ENCODE peak calls at places on chromosome 21, in ten cellular contexts. W is fibroblast of lung, M is PC-3, L is H1, D is GM23248, O is neural progenitor cell, K is H9, N is keratinocyte, U is OCI-LY7, P is SK-N-SH. C is an unnamed sample. For H4K20me1, the result is how much of the 10 kb centered on the place peaks cover.

GRCh38 chr21:31566061-31566460 is 93.4 kb upstream of the SOD1 start:
- DNase-seq in W (no peak), M (peak), L (no peak), D (peak), O (no peak), K (no peak), N (no peak), U (peak), P (no peak), C (no peak)

GRCh38 chr21:10641107-10641506 is 119.7 kb downstream of the TPTE start:
- DNase-seq in W (no peak), M (no peak), L (no peak), D (no peak), O (no peak), K (no peak), N (no peak), U (no peak), P (no peak), C (no peak)

GRCh38 chr21:21439761-21440160 is 441.6 kb downstream of the NCAM2 start:
- DNase-seq in W (peak), M (peak), L (no peak), D (no peak), O (no peak), K (no peak), N (no peak), U (no peak), P (no peak), C (no peak)

GRCh38 chr21:42518216-42518615 is 4.6 kb downstream of the SLC37A1 start:
- DNase-seq in W (peak), M (peak), L (no peak), D (peak), O (no peak), K (no peak), N (no peak), U (no peak), P (no peak), C (peak)

GRCh38 chr21:17679002-17679600 is 66.4 kb upstream of the BTG3 start:
- DNase-seq in W (peak), M (peak), L (no peak), D (peak), O (peak), K (no peak), N (peak), U (peak), P (peak), C (no peak)

GRCh38 chr21:27953328-27954045 is 986.6 kb upstream of the ADAMTS5 start:
- DNase-seq in W (peak), M (peak), L (no peak), D (no peak), O (no peak), K (no peak), N (no peak), U (no peak), P (no peak), C (no peak)

GRCh38 chr21:42313501-42313969 is 1.7 kb downstream of the TFF3 start:
- DNase-seq in W (no peak), M (no peak), L (peak), D (no peak), O (peak), K (peak), N (no peak), U (no peak), P (no peak), C (no peak)

GRCh38 chr21:25759573-25759972 is 24.8 kb downstream of the GABPA start:
- DNase-seq in W (no peak), M (no peak), L (no peak), D (peak), O (no peak), K (no peak), N (no peak), U (no peak), P (no peak), C (no peak)

GRCh38 chr21:16570196-16570595 is 840.4 kb downstream of the USP25 start:
- DNase-seq in W (peak), M (no peak), L (no peak), D (no peak), O (no peak), K (no peak), N (no peak), U (no peak), P (no peak), C (no peak)

GRCh38 chr21:32477424-32477745 is 64.9 kb downstream of the EVA1C start:
- DNase-seq in W (no peak), M (no peak), L (no peak), D (no peak), O (no peak), K (no peak), N (no peak), U (no peak), P (no peak), C (no peak)

GRCh38 chr21:19011448-19011847 is 607.9 kb upstream of the TMPRSS15 start:
- DNase-seq in W (no peak), M (no peak), L (no peak), D (no peak), O (no peak), K (no peak), N (no peak), U (no peak), P (no peak), C (no peak)

GRCh38 chr21:25563399-25564116 is 43.7 kb downstream of the MRPL39 start:
- DNase-seq in W (peak), M (no peak), L (no peak), D (peak), O (no peak), K (no peak), N (no peak), U (no peak), P (no peak), C (no peak)

GRCh38 chr21:17622018-17622417 is 9.3 kb upstream of the BTG3 start:
- DNase-seq in W (no peak), M (no peak), L (no peak), D (no peak), O (no peak), K (no peak), N (no peak), U (no peak), P (no peak), C (no peak)

GRCh38 chr21:17427831-17428483 is 84.9 kb upstream of the CXADR start:
- DNase-seq in W (no peak), M (no peak), L (no peak), D (no peak), O (no peak), K (no peak), N (no peak), U (peak), P (no peak), C (no peak)

GRCh38 chr21:25329227-25329626 is 278.1 kb downstream of the MRPL39 start:
- DNase-seq in W (peak), M (peak), L (no peak), D (peak), O (no peak), K (no peak), N (peak), U (no peak), P (no peak), C (no peak)

GRCh38 chr21:41360072-41360821 is 1.6 kb upstream of the MX2 start:
- DNase-seq in W (peak), M (peak), L (no peak), D (peak), O (peak), K (peak), N (no peak), U (peak), P (no peak), C (no peak)

GRCh38 chr21:41481191-41481590 is 26.8 kb downstream of the TMPRSS2 start:
- DNase-seq in W (peak), M (no peak), L (no peak), D (peak), O (no peak), K (no peak), N (no peak), U (no peak), P (no peak), C (no peak)

GRCh38 chr21:26686278-26686677 is 113.2 kb upstream of the CYYR1 start:
- DNase-seq in W (no peak), M (peak), L (no peak), D (peak), O (no peak), K (peak), N (no peak), U (peak), P (peak), C (peak)

GRCh38 chr21:42564561-42564971 is 50.9 kb downstream of the SLC37A1 start:
- DNase-seq in W (no peak), M (no peak), L (no peak), D (no peak), O (no peak), K (no peak), N (no peak), U (no peak), P (no peak), C (no peak)

GRCh38 chr21:20315044-20315443 is 683.2 kb upstream of the NCAM2 start:
- DNase-seq in W (no peak), M (no peak), L (no peak), D (no peak), O (no peak), K (no peak), N (no peak), U (no peak), P (no peak), C (no peak)

GRCh38 chr21:40689241-40689640 is 157.7 kb downstream of the DSCAM start:
- DNase-seq in W (no peak), M (no peak), L (no peak), D (no peak), O (no peak), K (no peak), N (no peak), U (no peak), P (no peak), C (no peak)

GRCh38 chr21:16942703-16943102 is 570.1 kb upstream of the CXADR start:
- DNase-seq in W (peak), M (peak), L (peak), D (peak), O (peak), K (peak), N (no peak), U (no peak), P (peak), C (no peak)

GRCh38 chr21:40053007-40053406 is 185.8 kb downstream of the PCP4 start:
- DNase-seq in W (peak), M (no peak), L (no peak), D (no peak), O (no peak), K (no peak), N (no peak), U (no peak), P (peak), C (no peak)

GRCh38 chr21:23152130-23152529 is 2153.9 kb downstream of the NCAM2 start:
- DNase-seq in W (no peak), M (no peak), L (no peak), D (no peak), O (no peak), K (no peak), N (no peak), U (no peak), P (peak), C (no peak)

GRCh38 chr21:27831821-27832569 is 865.1 kb upstream of the ADAMTS5 start:
- DNase-seq in W (peak), M (no peak), L (no peak), D (peak), O (no peak), K (no peak), N (no peak), U (no peak), P (no peak), C (no peak)

GRCh38 chr21:41086551-41086950 is 81.4 kb upstream of the BACE2 start:
- DNase-seq in W (no peak), M (no peak), L (no peak), D (no peak), O (peak), K (no peak), N (no peak), U (no peak), P (peak), C (no peak)

GRCh38 chr21:28156590-28156989 is 836.1 kb downstream of the LTN1 start:
- DNase-seq in W (no peak), M (peak), L (no peak), D (no peak), O (no peak), K (no peak), N (no peak), U (no peak), P (no peak), C (no peak)

GRCh38 chr21:36323032-36323431 is 3.0 kb downstream of the MORC3 start:
- DNase-seq in W (no peak), M (peak), L (no peak), D (peak), O (no peak), K (no peak), N (no peak), U (no peak), P (no peak), C (no peak)

GRCh38 chr21:37414292-37415253 is 48.0 kb downstream of the DYRK1A start:
- DNase-seq in W (no peak), M (no peak), L (no peak), D (no peak), O (no peak), K (no peak), N (no peak), U (no peak), P (no peak), C (no peak)

GRCh38 chr21:42365770-42366169 is 565 bp downstream of the TFF1 start:
- DNase-seq in W (no peak), M (no peak), L (no peak), D (no peak), O (no peak), K (no peak), N (no peak), U (no peak), P (no peak), C (no peak)

GRCh38 chr21:33544451-33544850 is 1.6 kb downstream of the SON start:
- DNase-seq in W (no peak), M (no peak), L (no peak), D (peak), O (no peak), K (no peak), N (no peak), U (no peak), P (no peak), C (no peak)

GRCh38 chr21:33542640-33543504 is at the start of gene SON:
- DNase-seq in W (peak), M (peak), L (peak), D (peak), O (peak), K (peak), N (peak), U (peak), P (peak), C (peak)

GRCh38 chr21:33541756-33542639 is at the start of gene GART:
- DNase-seq in W (peak), M (peak), L (peak), D (peak), O (peak), K (peak), N (no peak), U (peak), P (peak), C (peak)

GRCh38 chr21:33541105-33541711 is 709 bp downstream of the GART start:
- DNase-seq in W (peak), M (peak), L (no peak), D (peak), O (peak), K (no peak), N (no peak), U (peak), P (no peak), C (peak)

GRCh38 chr21:33543505-33544129 is 779 bp downstream of the SON start:
- DNase-seq in W (no peak), M (peak), L (no peak), D (peak), O (peak), K (peak), N (no peak), U (peak), P (no peak), C (no peak)
- H4K20me1 ChIP-seq in W (under half), M (half or more), L (under half), D (under half), O (half or more), K (under half), N (under half), U (under half), P (half or more), C (under half)

GRCh38 chr21:29568020-29568419 is 269.3 kb downstream of the BACH1 start:
- DNase-seq in W (no peak), M (no peak), L (no peak), D (no peak), O (no peak), K (no peak), N (no peak), U (no peak), P (no peak), C (no peak)

DNA sequence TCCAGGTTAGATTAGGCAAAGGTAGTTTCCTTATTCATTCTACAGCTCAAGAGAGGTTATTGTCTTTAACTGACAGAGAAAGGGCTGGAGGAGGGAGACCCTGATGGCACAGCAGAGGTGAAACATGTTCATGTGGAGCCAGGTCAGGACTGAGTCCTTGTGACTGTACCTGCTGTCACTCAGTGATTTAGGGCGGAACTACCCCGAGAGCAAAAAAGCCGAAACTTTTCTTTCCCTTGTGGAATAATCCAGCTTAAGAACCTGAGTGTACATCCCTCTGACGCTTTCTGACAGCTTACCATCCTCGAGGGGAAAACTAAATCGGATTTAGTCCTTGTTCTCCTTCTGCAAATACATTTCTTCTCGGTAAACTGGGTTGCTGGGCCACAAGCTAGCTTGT is 273.2 kb downstream of the BACH1 start:
- DNase-seq in W (no peak), M (no peak), L (no peak), D (no peak), O (no peak), K (no peak), N (no peak), U (no peak), P (no peak), C (no peak)
- H4K20me1 ChIP-seq in W (under half), M (under half), L (under half), D (under half), O (under half), K (under half), N (under half), U (under half), P (under half), C (under half)

DNA sequence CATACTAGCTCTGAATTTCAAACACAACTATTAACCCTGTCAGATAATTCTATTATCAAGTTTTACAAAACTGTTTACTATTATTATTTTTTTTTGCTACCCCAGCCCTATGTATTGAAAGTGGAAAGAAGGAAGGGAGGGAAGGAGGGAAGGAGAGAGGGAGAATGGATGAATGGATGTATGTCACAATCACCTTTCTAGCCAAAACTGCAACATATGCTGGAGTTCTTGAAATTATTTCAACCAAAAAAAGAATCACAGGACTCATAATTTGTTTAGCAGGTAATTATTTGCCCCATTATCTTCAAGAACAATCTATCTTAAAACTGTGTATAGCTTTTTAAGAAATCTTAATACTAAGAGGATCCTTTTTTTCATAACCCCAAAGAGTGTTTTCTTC is 5.4 kb downstream of the NRIP1 start:
- DNase-seq in W (no peak), M (no peak), L (no peak), D (no peak), O (no peak), K (no peak), N (no peak), U (no peak), P (no peak), C (no peak)
- H4K20me1 ChIP-seq in W (under half), M (half or more), L (under half), D (under half), O (half or more), K (under half), N (under half), U (under half), P (under half), C (under half)

GRCh38 chr21:38814126-38815059 is 8.7 kb downstream of the ETS2 start:
- DNase-seq in W (no peak), M (no peak), L (no peak), D (no peak), O (peak), K (peak), N (no peak), U (no peak), P (no peak), C (no peak)

GRCh38 chr21:38813143-38813542 is 7.4 kb downstream of the ETS2 start:
- DNase-seq in W (no peak), M (no peak), L (no peak), D (no peak), O (no peak), K (peak), N (no peak), U (no peak), P (no peak), C (no peak)

GRCh38 chr21:38815060-38815405 is 9.3 kb downstream of the ETS2 start:
- DNase-seq in W (peak), M (peak), L (no peak), D (peak), O (no peak), K (no peak), N (no peak), U (no peak), P (no peak), C (no peak)

GRCh38 chr21:38811257-38811656 is 5.5 kb downstream of the ETS2 start:
- DNase-seq in W (peak), M (peak), L (no peak), D (peak), O (no peak), K (peak), N (peak), U (no peak), P (no peak), C (no peak)

DNA sequence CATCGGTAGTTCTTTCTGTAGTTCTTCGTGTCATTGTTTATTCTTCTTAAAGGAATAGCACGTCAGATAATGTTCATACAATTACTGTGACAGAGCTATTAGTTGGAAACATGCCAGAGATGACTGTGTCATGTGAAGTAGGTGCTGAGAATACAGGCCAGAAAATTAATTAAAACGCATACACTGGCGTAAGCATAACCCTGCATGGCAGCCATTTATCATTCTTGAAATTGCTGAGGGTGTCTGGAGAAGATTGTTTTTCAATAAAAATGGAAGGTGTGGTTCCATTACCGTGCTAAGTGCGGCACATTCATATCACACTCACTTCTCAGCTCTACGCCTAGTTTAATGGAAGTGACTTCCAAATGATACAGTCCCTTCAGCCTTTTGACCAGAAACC is 7.8 kb downstream of the ETS2 start:
- DNase-seq in W (peak), M (no peak), L (no peak), D (no peak), O (no peak), K (no peak), N (no peak), U (no peak), P (no peak), C (no peak)
- H4K20me1 ChIP-seq in W (under half), M (under half), L (under half), D (under half), O (under half), K (under half), N (under half), U (under half), P (under half), C (under half)